ENCODE peak calls at places on chromosomes 16 and 17, in six cellular contexts. One of them, this sample, is unnamed.

GRCh38 chr16:67917140-67917851 is 14.4 kb downstream of the CTRL start:
- DNase-seq in tibial nerve: no peak
- DNase-seq in NCI-H1436: no peak
- DNase-seq in stimulated activated CD4-positive, alpha-beta T cell treated with anti-CD3 and anti-CD28 coated beads, Interleukin-1b, Interleukin-23, amount 100 ng/mL, for 1 hour: no peak
- DNase-seq in neural progenitor cell: no peak
- DNase-seq in mucosa of gallbladder: no peak
- DNase-seq in this sample: no peak

GRCh38 chr17:28485049-28485448 is 11.6 kb downstream of the SLC13A2 start:
- DNase-seq in stimulated activated CD4-positive, alpha-beta T cell treated with anti-CD3 and anti-CD28 coated beads, Interleukin-1b, Interleukin-23, amount 100 ng/mL, for 1 hour: no peak
- DNase-seq in tibial nerve: no peak
- DNase-seq in mucosa of gallbladder: no peak
- DNase-seq in neural progenitor cell: no peak
- DNase-seq in NCI-H1436: no peak
- DNase-seq in this sample: no peak

GRCh38 chr17:64547354-64547753 is 40.6 kb downstream of the CEP95 start:
- DNase-seq in NCI-H1436: no peak
- DNase-seq in stimulated activated CD4-positive, alpha-beta T cell treated with anti-CD3 and anti-CD28 coated beads, Interleukin-1b, Interleukin-23, amount 100 ng/mL, for 1 hour: no peak
- DNase-seq in tibial nerve: no peak
- DNase-seq in mucosa of gallbladder: no peak
- DNase-seq in neural progenitor cell: peak; percentile 14
- DNase-seq in this sample: peak; percentile 49

GRCh38 chr17:17737938-17738894 is 57.0 kb downstream of the RAI1 start:
- DNase-seq in NCI-H1436: no peak
- DNase-seq in neural progenitor cell: peak; percentile 63
- DNase-seq in stimulated activated CD4-positive, alpha-beta T cell treated with anti-CD3 and anti-CD28 coated beads, Interleukin-1b, Interleukin-23, amount 100 ng/mL, for 1 hour: no peak
- DNase-seq in tibial nerve: no peak
- DNase-seq in mucosa of gallbladder: peak; percentile 53
- DNase-seq in this sample: peak; percentile 50

GRCh38 chr17:372157-373152 is 19.8 kb upstream of the RPH3AL start:
- DNase-seq in stimulated activated CD4-positive, alpha-beta T cell treated with anti-CD3 and anti-CD28 coated beads, Interleukin-1b, Interleukin-23, amount 100 ng/mL, for 1 hour: no peak
- DNase-seq in tibial nerve: no peak
- DNase-seq in neural progenitor cell: no peak
- DNase-seq in mucosa of gallbladder: no peak
- DNase-seq in NCI-H1436: no peak
- DNase-seq in this sample: no peak

GRCh38 chr16:80862153-80862552 is 57.8 kb upstream of the CDYL2 start:
- DNase-seq in neural progenitor cell: no peak
- DNase-seq in stimulated activated CD4-positive, alpha-beta T cell treated with anti-CD3 and anti-CD28 coated beads, Interleukin-1b, Interleukin-23, amount 100 ng/mL, for 1 hour: no peak
- DNase-seq in mucosa of gallbladder: no peak
- DNase-seq in tibial nerve: no peak
- DNase-seq in NCI-H1436: no peak
- DNase-seq in this sample: no peak

GRCh38 chr17:3799181-3799627 is 1.8 kb downstream of the ITGAE start:
- DNase-seq in mucosa of gallbladder: no peak
- DNase-seq in neural progenitor cell: peak; percentile 43
- DNase-seq in stimulated activated CD4-positive, alpha-beta T cell treated with anti-CD3 and anti-CD28 coated beads, Interleukin-1b, Interleukin-23, amount 100 ng/mL, for 1 hour: no peak
- DNase-seq in NCI-H1436: no peak
- DNase-seq in tibial nerve: no peak
- DNase-seq in this sample: peak; percentile 34

GRCh38 chr17:46179375-46179999 is 13.7 kb downstream of the KANSL1 start:
- DNase-seq in tibial nerve: no peak
- DNase-seq in mucosa of gallbladder: no peak
- DNase-seq in NCI-H1436: no peak
- DNase-seq in neural progenitor cell: no peak
- DNase-seq in stimulated activated CD4-positive, alpha-beta T cell treated with anti-CD3 and anti-CD28 coated beads, Interleukin-1b, Interleukin-23, amount 100 ng/mL, for 1 hour: no peak
- DNase-seq in this sample: no peak

GRCh38 chr17:81731271-81731670 is 19.2 kb downstream of the SLC25A10 start:
- DNase-seq in NCI-H1436: no peak
- DNase-seq in neural progenitor cell: no peak
- DNase-seq in stimulated activated CD4-positive, alpha-beta T cell treated with anti-CD3 and anti-CD28 coated beads, Interleukin-1b, Interleukin-23, amount 100 ng/mL, for 1 hour: no peak
- DNase-seq in mucosa of gallbladder: no peak
- DNase-seq in tibial nerve: no peak
- DNase-seq in this sample: no peak

GRCh38 chr16:20001856-20002707 is 71.6 kb downstream of the GPR139 start:
- DNase-seq in mucosa of gallbladder: no peak
- DNase-seq in stimulated activated CD4-positive, alpha-beta T cell treated with anti-CD3 and anti-CD28 coated beads, Interleukin-1b, Interleukin-23, amount 100 ng/mL, for 1 hour: no peak
- DNase-seq in NCI-H1436: peak; percentile 4
- DNase-seq in tibial nerve: no peak
- DNase-seq in neural progenitor cell: no peak
- DNase-seq in this sample: no peak